ENCODE peak calls at places on chromosomes 4 and X, in nine cellular contexts. One of them, this sample, is unnamed.

GRCh38 chrX:118216488-118216887 is 99.9 kb upstream of the KLHL13 start:
- DNase-seq in bronchial epithelial cell: no peak
- DNase-seq in uterus: no peak
- DNase-seq in tibial nerve: no peak
- DNase-seq in NB4: no peak
- DNase-seq in lower leg skin: no peak
- DNase-seq in tibial artery: no peak
- DNase-seq in HCT116: no peak
- DNase-seq in GM23248: no peak
- DNase-seq in this sample: no peak

GRCh38 chr4:107625503-107625902 is 94.5 kb downstream of the PAPSS1 start:
- DNase-seq in bronchial epithelial cell: no peak
- DNase-seq in uterus: no peak
- DNase-seq in tibial nerve: no peak
- DNase-seq in NB4: no peak
- DNase-seq in lower leg skin: no peak
- DNase-seq in tibial artery: no peak
- DNase-seq in HCT116: no peak
- DNase-seq in GM23248: no peak
- DNase-seq in this sample: no peak

GRCh38 chr4:121791481-121791880 is 9.6 kb upstream of the EXOSC9 start:
- DNase-seq in bronchial epithelial cell: no peak
- DNase-seq in uterus: no peak
- DNase-seq in tibial nerve: no peak
- DNase-seq in NB4: no peak
- DNase-seq in lower leg skin: no peak
- DNase-seq in tibial artery: no peak
- DNase-seq in HCT116: no peak
- DNase-seq in GM23248: peak
- DNase-seq in this sample: no peak

GRCh38 chr4:138816883-138817282 is 198.7 kb upstream of the NOCT start:
- DNase-seq in bronchial epithelial cell: no peak
- DNase-seq in uterus: no peak
- DNase-seq in tibial nerve: no peak
- DNase-seq in NB4: no peak
- DNase-seq in lower leg skin: no peak
- DNase-seq in tibial artery: no peak
- DNase-seq in HCT116: no peak
- DNase-seq in GM23248: no peak
- DNase-seq in this sample: no peak

GRCh38 chr4:68416591-68416990 is 30.7 kb upstream of the TMPRSS11E start:
- DNase-seq in bronchial epithelial cell: peak
- DNase-seq in uterus: no peak
- DNase-seq in tibial nerve: no peak
- DNase-seq in NB4: no peak
- DNase-seq in lower leg skin: no peak
- DNase-seq in tibial artery: no peak
- DNase-seq in HCT116: no peak
- DNase-seq in GM23248: peak
- DNase-seq in this sample: no peak

GRCh38 chrX:41868392-41868977 is 54.9 kb downstream of the CASK start:
- DNase-seq in bronchial epithelial cell: no peak
- DNase-seq in uterus: no peak
- DNase-seq in tibial nerve: no peak
- DNase-seq in NB4: no peak
- DNase-seq in lower leg skin: no peak
- DNase-seq in tibial artery: no peak
- DNase-seq in HCT116: no peak
- DNase-seq in GM23248: no peak
- DNase-seq in this sample: no peak

GRCh38 chr4:100898844-100899243 is 381.0 kb upstream of the EMCN start:
- DNase-seq in bronchial epithelial cell: no peak
- DNase-seq in uterus: no peak
- DNase-seq in tibial nerve: no peak
- DNase-seq in NB4: no peak
- DNase-seq in lower leg skin: no peak
- DNase-seq in tibial artery: no peak
- DNase-seq in HCT116: no peak
- DNase-seq in GM23248: no peak
- DNase-seq in this sample: no peak

GRCh38 chr4:184382189-184382846 is 92.0 kb downstream of the IRF2 start:
- DNase-seq in bronchial epithelial cell: no peak
- DNase-seq in uterus: no peak
- DNase-seq in tibial nerve: no peak
- DNase-seq in NB4: peak
- DNase-seq in lower leg skin: no peak
- DNase-seq in tibial artery: no peak
- DNase-seq in HCT116: no peak
- DNase-seq in GM23248: no peak
- DNase-seq in this sample: no peak

GRCh38 chrX:68829594-68830485 is 1.0 kb downstream of the EFNB1 start:
- DNase-seq in bronchial epithelial cell: no peak
- DNase-seq in uterus: peak
- DNase-seq in tibial nerve: no peak
- DNase-seq in NB4: peak
- DNase-seq in lower leg skin: peak
- DNase-seq in tibial artery: no peak
- DNase-seq in HCT116: no peak
- DNase-seq in GM23248: peak
- DNase-seq in this sample: no peak

DNA sequence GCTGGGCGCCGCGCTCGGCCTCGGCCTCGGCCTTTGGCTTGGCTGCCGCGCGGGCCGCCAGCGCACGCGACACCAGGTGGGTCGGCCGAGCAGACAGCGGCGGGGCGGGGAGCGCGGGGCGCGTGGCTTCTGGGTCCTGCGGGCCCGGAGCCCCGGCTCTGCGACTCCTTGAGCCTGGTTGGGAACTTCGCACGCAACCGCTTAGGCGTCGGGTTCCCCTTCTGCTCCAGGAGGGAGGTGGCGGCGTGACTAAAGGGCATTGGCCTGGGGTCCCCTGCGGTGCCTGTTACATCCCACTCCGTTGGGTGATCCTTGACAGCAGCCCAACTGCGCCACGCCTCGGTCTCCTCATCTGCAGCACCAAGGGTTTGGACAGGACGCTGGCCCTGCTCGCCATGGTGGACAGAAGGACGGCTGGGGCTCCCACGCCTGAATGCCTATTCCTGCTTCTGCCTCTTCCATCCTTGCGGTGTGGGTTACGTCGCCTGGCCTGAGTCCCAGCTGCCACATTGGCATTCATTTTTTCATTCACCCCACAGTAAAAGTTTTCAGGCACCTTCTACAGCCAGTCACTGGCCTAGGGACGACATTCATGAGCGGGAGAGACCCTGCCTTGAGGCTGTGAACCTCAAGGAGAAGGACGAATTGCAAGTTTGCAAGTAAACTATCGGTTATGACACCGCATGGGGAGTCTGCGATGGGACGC is 631 bp downstream of the EVC start:
- DNase-seq in bronchial epithelial cell: peak
- DNase-seq in uterus: peak
- DNase-seq in tibial nerve: no peak
- DNase-seq in NB4: no peak
- DNase-seq in lower leg skin: peak
- DNase-seq in tibial artery: no peak
- DNase-seq in HCT116: no peak
- DNase-seq in GM23248: peak
- DNase-seq in this sample: no peak
- H3K4me3 ChIP-seq in bronchial epithelial cell: peak
- H3K4me3 ChIP-seq in uterus: peak
- H3K4me3 ChIP-seq in tibial nerve: peak
- H3K4me3 ChIP-seq in NB4: no peak
- H3K4me3 ChIP-seq in lower leg skin: no peak
- H3K4me3 ChIP-seq in tibial artery: peak
- H3K4me3 ChIP-seq in HCT116: no peak
- H3K4me3 ChIP-seq in GM23248: peak
- H3K4me3 ChIP-seq in this sample: peak

GRCh38 chr4:71685975-71686374 is 97.9 kb downstream of the GC start:
- DNase-seq in bronchial epithelial cell: no peak
- DNase-seq in uterus: no peak
- DNase-seq in tibial nerve: no peak
- DNase-seq in NB4: no peak
- DNase-seq in lower leg skin: no peak
- DNase-seq in tibial artery: no peak
- DNase-seq in HCT116: no peak
- DNase-seq in GM23248: no peak
- DNase-seq in this sample: no peak

GRCh38 chr4:71677568-71677967 is 106.3 kb downstream of the GC start:
- DNase-seq in bronchial epithelial cell: no peak
- DNase-seq in uterus: no peak
- DNase-seq in tibial nerve: no peak
- DNase-seq in NB4: no peak
- DNase-seq in lower leg skin: no peak
- DNase-seq in tibial artery: no peak
- DNase-seq in HCT116: no peak
- DNase-seq in GM23248: no peak
- DNase-seq in this sample: no peak

GRCh38 chr4:71687057-71687456 is 96.8 kb downstream of the GC start:
- DNase-seq in bronchial epithelial cell: no peak
- DNase-seq in uterus: no peak
- DNase-seq in tibial nerve: no peak
- DNase-seq in NB4: no peak
- DNase-seq in lower leg skin: no peak
- DNase-seq in tibial artery: no peak
- DNase-seq in HCT116: no peak
- DNase-seq in GM23248: no peak
- DNase-seq in this sample: no peak

GRCh38 chr4:71680706-71681105 is 103.2 kb downstream of the GC start:
- DNase-seq in bronchial epithelial cell: no peak
- DNase-seq in uterus: no peak
- DNase-seq in tibial nerve: no peak
- DNase-seq in NB4: no peak
- DNase-seq in lower leg skin: no peak
- DNase-seq in tibial artery: no peak
- DNase-seq in HCT116: no peak
- DNase-seq in GM23248: peak
- DNase-seq in this sample: no peak

GRCh38 chr4:71683309-71683708 is 100.6 kb downstream of the GC start:
- DNase-seq in bronchial epithelial cell: no peak
- DNase-seq in uterus: no peak
- DNase-seq in tibial nerve: no peak
- DNase-seq in NB4: no peak
- DNase-seq in lower leg skin: no peak
- DNase-seq in tibial artery: peak
- DNase-seq in HCT116: no peak
- DNase-seq in GM23248: no peak
- DNase-seq in this sample: no peak
- H3K4me3 ChIP-seq in bronchial epithelial cell: no peak
- H3K4me3 ChIP-seq in uterus: no peak
- H3K4me3 ChIP-seq in tibial nerve: no peak
- H3K4me3 ChIP-seq in NB4: no peak
- H3K4me3 ChIP-seq in lower leg skin: no peak
- H3K4me3 ChIP-seq in tibial artery: no peak
- H3K4me3 ChIP-seq in HCT116: no peak
- H3K4me3 ChIP-seq in GM23248: no peak
- H3K4me3 ChIP-seq in this sample: no peak

DNA sequence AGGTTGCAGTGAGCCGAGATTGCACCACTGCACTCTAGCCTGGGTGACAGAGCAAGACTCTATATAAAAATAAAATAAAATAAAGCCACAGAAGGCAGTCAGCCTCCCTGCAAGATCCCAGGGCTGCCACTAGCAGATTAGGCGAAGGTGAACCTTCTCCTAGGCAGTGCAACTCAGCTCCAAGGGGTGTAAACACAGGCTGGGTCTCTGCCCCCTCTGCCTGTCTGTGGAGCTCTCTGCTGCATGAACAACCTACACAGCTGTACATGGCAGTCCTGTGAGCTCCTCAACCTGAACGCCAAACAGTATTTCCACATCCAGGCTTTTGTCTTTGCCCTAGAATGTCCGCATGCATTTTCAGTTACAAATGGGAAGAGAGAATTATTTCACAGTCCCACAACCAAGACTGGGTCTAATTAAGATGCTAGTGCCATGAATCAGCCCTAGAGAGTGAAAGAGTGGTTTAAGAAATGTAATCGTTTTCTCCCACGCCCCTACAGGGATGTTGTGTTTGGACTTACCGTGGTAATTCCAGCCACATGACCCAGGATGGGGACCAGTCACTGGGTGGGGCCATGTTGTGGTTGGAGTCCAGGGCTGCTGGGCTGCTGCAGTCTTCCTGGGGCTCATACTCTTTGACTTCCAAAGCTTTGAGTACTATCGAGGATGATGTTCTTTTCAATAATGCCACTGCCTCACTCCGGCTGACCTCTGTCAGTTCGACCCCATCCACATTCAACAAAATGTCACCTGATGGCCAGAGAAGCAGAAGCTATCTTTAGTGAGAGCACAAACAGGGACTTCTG is 99.0 kb downstream of the FIP1L1 start:
- DNase-seq in bronchial epithelial cell: peak
- DNase-seq in uterus: no peak
- DNase-seq in tibial nerve: no peak
- DNase-seq in NB4: no peak
- DNase-seq in lower leg skin: no peak
- DNase-seq in tibial artery: peak
- DNase-seq in HCT116: no peak
- DNase-seq in GM23248: peak
- DNase-seq in this sample: no peak
- H3K4me3 ChIP-seq in bronchial epithelial cell: no peak
- H3K4me3 ChIP-seq in uterus: no peak
- H3K4me3 ChIP-seq in tibial nerve: no peak
- H3K4me3 ChIP-seq in NB4: no peak
- H3K4me3 ChIP-seq in lower leg skin: no peak
- H3K4me3 ChIP-seq in tibial artery: no peak
- H3K4me3 ChIP-seq in HCT116: no peak
- H3K4me3 ChIP-seq in GM23248: peak
- H3K4me3 ChIP-seq in this sample: no peak

GRCh38 chrX:129783176-129783776 is 3.5 kb downstream of the SASH3 start:
- DNase-seq in bronchial epithelial cell: no peak
- DNase-seq in uterus: no peak
- DNase-seq in tibial nerve: no peak
- DNase-seq in NB4: no peak
- DNase-seq in lower leg skin: no peak
- DNase-seq in tibial artery: no peak
- DNase-seq in HCT116: no peak
- DNase-seq in GM23248: no peak
- DNase-seq in this sample: no peak

GRCh38 chrX:129787336-129788055 is 7.7 kb downstream of the SASH3 start:
- DNase-seq in bronchial epithelial cell: no peak
- DNase-seq in uterus: no peak
- DNase-seq in tibial nerve: no peak
- DNase-seq in NB4: no peak
- DNase-seq in lower leg skin: no peak
- DNase-seq in tibial artery: no peak
- DNase-seq in HCT116: no peak
- DNase-seq in GM23248: no peak
- DNase-seq in this sample: no peak

GRCh38 chrX:129786210-129786651 is 6.5 kb downstream of the SASH3 start:
- DNase-seq in bronchial epithelial cell: no peak
- DNase-seq in uterus: no peak
- DNase-seq in tibial nerve: no peak
- DNase-seq in NB4: peak
- DNase-seq in lower leg skin: no peak
- DNase-seq in tibial artery: no peak
- DNase-seq in HCT116: no peak
- DNase-seq in GM23248: no peak
- DNase-seq in this sample: no peak

GRCh38 chrX:129782706-129783105 is 3.0 kb downstream of the SASH3 start:
- DNase-seq in bronchial epithelial cell: no peak
- DNase-seq in uterus: no peak
- DNase-seq in tibial nerve: no peak
- DNase-seq in NB4: no peak
- DNase-seq in lower leg skin: no peak
- DNase-seq in tibial artery: no peak
- DNase-seq in HCT116: no peak
- DNase-seq in GM23248: no peak
- DNase-seq in this sample: no peak

GRCh38 chrX:129785160-129785947 is 5.6 kb downstream of the SASH3 start:
- DNase-seq in bronchial epithelial cell: no peak
- DNase-seq in uterus: no peak
- DNase-seq in tibial nerve: no peak
- DNase-seq in NB4: peak
- DNase-seq in lower leg skin: no peak
- DNase-seq in tibial artery: no peak
- DNase-seq in HCT116: no peak
- DNase-seq in GM23248: no peak
- DNase-seq in this sample: no peak
- H3K4me3 ChIP-seq in bronchial epithelial cell: no peak
- H3K4me3 ChIP-seq in uterus: no peak
- H3K4me3 ChIP-seq in tibial nerve: no peak
- H3K4me3 ChIP-seq in NB4: peak
- H3K4me3 ChIP-seq in lower leg skin: no peak
- H3K4me3 ChIP-seq in tibial artery: no peak
- H3K4me3 ChIP-seq in HCT116: no peak
- H3K4me3 ChIP-seq in GM23248: no peak
- H3K4me3 ChIP-seq in this sample: no peak